ENCODE peak calls at places on chromosomes 16 and 17, in seven cellular contexts. Q, F, P, L, H, A and S are unnamed samples.

GRCh38 chr17:39094607-39095308 is 56.7 kb downstream of the PLXDC1 start:
- DNase-seq in Q (peak; percentile 76), F (no peak), P (no peak), L (no peak), H (no peak), A (no peak), S (peak; percentile 79)

GRCh38 chr16:55622930-55623561 is 32.7 kb upstream of the SLC6A2 start:
- DNase-seq in Q (no peak), F (no peak), P (no peak), L (no peak), H (no peak), A (peak; percentile 49), S (no peak)

GRCh38 chr16:86869288-86870022 is 291.1 kb downstream of the FOXL1 start:
- DNase-seq in Q (no peak), F (no peak), P (no peak), L (no peak), H (no peak), A (no peak), S (no peak)

GRCh38 chr16:3454093-3454492 is 10.6 kb downstream of the NAA60 start:
- DNase-seq in Q (no peak), F (no peak), P (no peak), L (no peak), H (no peak), A (peak; percentile 52), S (no peak)

GRCh38 chr17:40351185-40352043 is 13.1 kb downstream of the GJD3 start:
- DNase-seq in Q (no peak), F (no peak), P (no peak), L (no peak), H (no peak), A (no peak), S (no peak)

GRCh38 chr16:66524601-66525164 is 25.2 kb downstream of the TK2 start:
- DNase-seq in Q (peak; percentile 89), F (peak; percentile 58), P (no peak), L (no peak), H (no peak), A (no peak), S (no peak)

GRCh38 chr17:47368262-47368661 is 44.5 kb downstream of the EFCAB13 start:
- DNase-seq in Q (no peak), F (no peak), P (no peak), L (no peak), H (no peak), A (peak; percentile 45), S (no peak)

GRCh38 chr16:12530291-12530690 is 273.4 kb downstream of the CPPED1 start:
- DNase-seq in Q (no peak), F (no peak), P (no peak), L (no peak), H (no peak), A (no peak), S (no peak)

GRCh38 chr17:29140631-29141483 is 39.3 kb downstream of the MYO18A start:
- DNase-seq in Q (peak; percentile 73), F (peak; percentile 49), P (no peak), L (no peak), H (no peak), A (no peak), S (peak; percentile 67)

GRCh38 chr16:11964761-11965539 is at the start of gene TNFRSF17:
- DNase-seq in Q (no peak), F (peak; percentile 72), P (no peak), L (no peak), H (no peak), A (no peak), S (no peak)

GRCh38 chr16:85100265-85100664 is 12.0 kb downstream of the CIBAR2 start:
- DNase-seq in Q (no peak), F (no peak), P (no peak), L (no peak), H (no peak), A (no peak), S (no peak)

GRCh38 chr16:85104147-85104546 is 8.1 kb downstream of the CIBAR2 start:
- DNase-seq in Q (no peak), F (no peak), P (no peak), L (no peak), H (no peak), A (no peak), S (no peak)

GRCh38 chr16:85104821-85105391 is 7.4 kb downstream of the CIBAR2 start:
- DNase-seq in Q (peak; percentile 66), F (peak; percentile 50), P (no peak), L (no peak), H (no peak), A (peak; percentile 17), S (peak; percentile 28)

GRCh38 chr16:85103096-85104079 is 8.9 kb downstream of the CIBAR2 start:
- DNase-seq in Q (no peak), F (no peak), P (no peak), L (no peak), H (no peak), A (no peak), S (no peak)

GRCh38 chr16:85102106-85102630 is 10.1 kb downstream of the CIBAR2 start:
- DNase-seq in Q (no peak), F (no peak), P (no peak), L (no peak), H (no peak), A (no peak), S (no peak)
- TF ChIP-seq CTCF in Q (no peak), F (no peak), P (no peak), L (no peak), H (no peak), A (no peak), S (no peak)

GRCh38 chr16:733382-734207 is 6.7 kb downstream of the HAGHL start:
- DNase-seq in Q (no peak), F (no peak), P (no peak), L (no peak), H (no peak), A (no peak), S (peak; percentile 61)
- TF ChIP-seq CTCF in Q (no peak), F (peak; percentile 26), P (peak; percentile 33), L (no peak), H (no peak), A (peak; percentile 39), S (peak; percentile 78)

DNA sequence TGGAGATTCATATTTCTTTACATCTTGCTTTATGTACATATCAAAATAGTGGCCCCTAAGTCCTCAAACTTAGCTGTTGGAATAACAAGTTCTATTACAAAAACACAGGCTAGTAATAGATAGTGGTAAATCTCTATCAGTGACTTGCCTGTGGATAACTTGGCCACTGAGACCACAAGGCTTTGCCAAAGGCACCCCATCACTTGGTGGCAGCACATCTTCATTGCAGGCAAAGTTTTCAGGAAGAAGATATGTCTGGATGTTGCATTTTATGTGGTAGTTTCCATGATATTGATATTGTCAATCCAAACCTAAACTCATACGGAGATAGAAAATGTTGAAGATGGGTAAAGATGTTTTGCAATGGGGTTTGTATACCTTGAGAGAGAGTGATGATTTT is 58.5 kb downstream of the KNOP1 start:
- DNase-seq in Q (no peak), F (no peak), P (no peak), L (no peak), H (no peak), A (no peak), S (no peak)
- TF ChIP-seq CTCF in Q (no peak), F (no peak), P (no peak), L (no peak), H (no peak), A (no peak), S (no peak)

GRCh38 chr17:57735707-57736106 is 9.4 kb downstream of the CCDC182 start:
- DNase-seq in Q (no peak), F (peak; percentile 29), P (no peak), L (no peak), H (no peak), A (peak; percentile 33), S (peak; percentile 24)
- TF ChIP-seq CTCF in Q (peak; percentile 6), F (peak; percentile 19), P (peak; percentile 53), L (no peak), H (no peak), A (peak; percentile 59), S (no peak)

GRCh38 chr17:7894866-7895265 is 6.3 kb downstream of the CHD3 start:
- DNase-seq in Q (no peak), F (no peak), P (no peak), L (no peak), H (no peak), A (no peak), S (no peak)

GRCh38 chr17:7897090-7897489 is 8.5 kb downstream of the CHD3 start:
- DNase-seq in Q (no peak), F (no peak), P (no peak), L (no peak), H (no peak), A (no peak), S (no peak)

GRCh38 chr17:7894226-7894625 is 5.6 kb downstream of the CHD3 start:
- DNase-seq in Q (no peak), F (no peak), P (no peak), L (no peak), H (no peak), A (no peak), S (no peak)

GRCh38 chr17:7893226-7893880 is 4.8 kb downstream of the CHD3 start:
- DNase-seq in Q (no peak), F (no peak), P (no peak), L (no peak), H (no peak), A (no peak), S (no peak)

DNA sequence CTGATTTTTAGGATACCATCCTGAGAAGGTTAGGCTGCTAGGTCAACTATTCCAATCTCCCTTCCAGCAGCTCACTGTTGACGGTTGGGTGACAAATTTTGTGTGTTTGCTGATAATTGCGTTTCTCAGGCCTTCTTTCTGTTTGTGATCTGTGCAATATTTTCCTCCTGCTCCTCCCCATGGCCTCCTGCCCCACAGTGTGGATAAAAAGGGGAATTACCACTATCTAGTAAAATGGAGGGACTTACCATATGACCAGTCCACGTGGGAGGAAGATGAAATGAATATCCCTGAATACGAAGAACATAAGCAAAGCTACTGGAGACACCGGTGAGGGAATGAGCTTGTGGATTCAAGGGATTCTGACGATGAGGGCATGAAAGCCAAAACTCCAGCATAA is 9.2 kb downstream of the CHD3 start:
- DNase-seq in Q (peak; percentile 58), F (no peak), P (no peak), L (no peak), H (peak; percentile 19), A (peak; percentile 51), S (peak; percentile 25)
- TF ChIP-seq CTCF in Q (peak; percentile 73), F (no peak), P (peak; percentile 30), L (peak; percentile 66), H (peak; percentile 44), A (peak; percentile 46), S (no peak)

DNA sequence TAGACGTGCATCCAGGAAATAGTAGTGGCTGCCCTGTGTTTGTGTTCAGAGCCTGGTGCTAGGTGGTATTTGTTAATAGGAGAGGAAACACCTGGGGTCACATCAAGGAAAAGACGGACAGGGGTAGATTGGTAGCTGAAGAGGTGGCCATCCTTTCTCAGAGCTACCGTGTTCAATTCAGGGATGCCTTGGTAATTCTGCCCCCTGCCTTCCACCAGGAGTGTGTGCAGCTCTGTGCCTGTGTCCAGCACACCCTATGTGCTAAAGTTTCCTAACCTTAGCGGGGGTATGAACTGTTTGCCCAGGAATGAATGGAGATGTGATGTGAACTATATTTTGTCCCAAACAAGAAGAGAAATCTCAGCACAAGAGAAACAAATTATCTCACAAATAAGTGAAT is 174.1 kb upstream of the MPHOSPH6 start:
- DNase-seq in Q (no peak), F (peak; percentile 11), P (no peak), L (no peak), H (no peak), A (peak; percentile 47), S (no peak)
- TF ChIP-seq CTCF in Q (no peak), F (peak; percentile 24), P (peak; percentile 76), L (peak; percentile 8), H (no peak), A (peak; percentile 63), S (no peak)